ENCODE peak calls at places on chromosomes 6 and 20, in six cellular contexts. P, Q, M, E, T and B are unnamed samples.

GRCh38 chr6:152049502-152049901 is 242.0 kb downstream of the ESR1 start:
- DNase-seq in P (no peak), Q (no peak), M (no peak), E (no peak), T (no peak), B (no peak)

GRCh38 chr20:37898301-37899104 is 4.4 kb upstream of the VSTM2L start:
- DNase-seq in P (no peak), Q (no peak), M (no peak), E (no peak), T (no peak), B (no peak)

GRCh38 chr20:31390490-31390889 is at the start of gene DEFB119:
- DNase-seq in P (no peak), Q (no peak), M (no peak), E (no peak), T (no peak), B (no peak)

GRCh38 chr6:35185971-35186370 is 27.8 kb upstream of the SCUBE3 start:
- DNase-seq in P (no peak), Q (no peak), M (no peak), E (no peak), T (no peak), B (no peak)

GRCh38 chr6:19731286-19731685 is 105.9 kb upstream of the ID4 start:
- DNase-seq in P (no peak), Q (no peak), M (peak; percentile 95), E (peak; percentile 87), T (no peak), B (peak; percentile 94)

GRCh38 chr6:5497896-5498578 is 236.7 kb downstream of the FARS2 start:
- DNase-seq in P (no peak), Q (no peak), M (peak; percentile 91), E (peak; percentile 50), T (no peak), B (no peak)

GRCh38 chr20:47568019-47568418 is 66.3 kb downstream of the NCOA3 start:
- DNase-seq in P (no peak), Q (no peak), M (peak; percentile 78), E (peak; percentile 94), T (no peak), B (peak; percentile 27)

GRCh38 chr20:33071198-33071597 is 8.2 kb upstream of the BPIFB4 start:
- DNase-seq in P (no peak), Q (no peak), M (no peak), E (no peak), T (no peak), B (no peak)

GRCh38 chr20:51528263-51529026 is 14.1 kb downstream of the NFATC2 start:
- DNase-seq in P (no peak), Q (no peak), M (no peak), E (no peak), T (no peak), B (no peak)

GRCh38 chr20:46694484-46694883 is 5.2 kb upstream of the TP53RK start:
- DNase-seq in P (no peak), Q (peak; percentile 38), M (no peak), E (peak; percentile 82), T (peak; percentile 84), B (no peak)

DNA sequence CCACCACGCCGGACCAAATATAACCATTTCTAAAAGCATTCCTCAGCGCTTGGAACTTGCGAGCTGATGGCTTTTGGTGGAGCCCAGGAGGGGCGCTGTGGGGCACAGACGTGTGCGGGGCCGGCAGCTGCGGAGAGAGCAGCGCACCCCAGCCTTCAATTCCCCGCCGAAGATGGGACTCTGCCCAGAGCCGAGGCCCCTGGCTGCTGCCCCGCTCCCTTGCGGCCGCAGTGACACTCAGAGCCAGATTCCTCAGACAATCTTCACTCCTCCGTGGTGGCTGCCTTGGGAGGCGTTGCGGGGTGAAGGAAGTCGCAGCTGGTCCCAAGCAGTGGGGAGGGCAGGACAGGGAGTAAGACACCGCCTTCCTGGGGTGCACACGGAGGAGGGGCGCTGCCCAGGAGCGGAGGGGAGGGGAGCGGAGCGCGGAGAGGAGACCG is 87.7 kb downstream of the TMEM242 start:
- DNase-seq in P (no peak), Q (peak; percentile 21), M (peak; percentile 37), E (peak; percentile 55), T (no peak), B (no peak)
- TF ChIP-seq CTCF in P (peak; percentile 15), Q (peak; percentile 42), M (peak; percentile 83), E (peak; percentile 54), T (peak; percentile 25), B (peak; percentile 20)

GRCh38 chr20:7155794-7156193 is 388.3 kb downstream of the BMP2 start:
- DNase-seq in P (no peak), Q (no peak), M (no peak), E (no peak), T (peak; percentile 5), B (no peak)

GRCh38 chr20:7159903-7160302 is 392.4 kb downstream of the BMP2 start:
- DNase-seq in P (no peak), Q (no peak), M (no peak), E (peak; percentile 17), T (no peak), B (peak; percentile 19)

DNA sequence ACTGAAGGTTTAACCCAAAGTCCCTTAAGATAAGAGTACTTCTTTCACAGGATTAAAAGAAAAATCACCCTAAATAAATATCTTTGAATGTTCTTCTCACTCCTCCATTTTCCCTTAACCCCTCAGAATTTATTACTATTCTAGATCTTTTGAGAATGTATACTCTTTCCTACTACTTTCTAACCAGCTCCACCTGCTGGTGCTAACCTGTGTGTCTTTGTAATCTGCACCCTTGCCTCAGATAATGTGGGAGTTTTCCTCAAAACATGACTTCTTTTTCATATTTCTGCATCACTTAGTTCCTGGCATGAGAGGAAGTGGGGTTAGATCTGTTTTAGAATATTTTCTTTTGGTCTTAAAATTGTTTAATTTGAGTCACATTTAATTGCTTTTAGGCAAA is 394.2 kb downstream of the BMP2 start:
- DNase-seq in P (no peak), Q (no peak), M (peak; percentile 3), E (peak; percentile 45), T (peak; percentile 41), B (peak; percentile 45)
- TF ChIP-seq CTCF in P (no peak), Q (peak; percentile 48), M (peak; percentile 60), E (peak; percentile 50), T (peak; percentile 53), B (peak; percentile 37)

GRCh38 chr6:41675176-41675767 is 37.0 kb downstream of the MDFI start:
- DNase-seq in P (no peak), Q (no peak), M (no peak), E (no peak), T (no peak), B (no peak)
- TF ChIP-seq CTCF in P (no peak), Q (no peak), M (no peak), E (no peak), T (no peak), B (no peak)

DNA sequence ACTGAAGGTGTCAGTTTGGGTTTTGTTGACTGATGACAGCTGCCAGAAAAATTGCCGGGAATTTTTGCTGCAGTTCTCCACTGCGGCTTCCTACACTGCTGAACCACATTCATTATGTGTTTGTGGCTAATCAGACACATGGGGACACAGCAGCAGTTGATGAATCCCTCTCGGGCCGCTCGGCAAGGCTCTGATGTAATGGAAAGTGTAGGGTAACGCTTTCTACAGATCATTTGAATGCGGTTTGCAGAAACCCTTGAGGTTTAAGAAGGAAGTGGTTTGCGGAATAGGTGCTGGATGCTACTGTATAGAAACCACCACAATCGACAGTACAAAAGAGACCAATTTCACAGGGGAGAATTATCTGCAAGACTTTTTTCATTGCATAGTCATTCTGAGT is 138.7 kb upstream of the SASH1 start:
- DNase-seq in P (no peak), Q (peak; percentile 86), M (peak; percentile 35), E (peak; percentile 41), T (peak; percentile 95), B (no peak)
- TF ChIP-seq CTCF in P (no peak), Q (no peak), M (no peak), E (no peak), T (no peak), B (no peak)

DNA sequence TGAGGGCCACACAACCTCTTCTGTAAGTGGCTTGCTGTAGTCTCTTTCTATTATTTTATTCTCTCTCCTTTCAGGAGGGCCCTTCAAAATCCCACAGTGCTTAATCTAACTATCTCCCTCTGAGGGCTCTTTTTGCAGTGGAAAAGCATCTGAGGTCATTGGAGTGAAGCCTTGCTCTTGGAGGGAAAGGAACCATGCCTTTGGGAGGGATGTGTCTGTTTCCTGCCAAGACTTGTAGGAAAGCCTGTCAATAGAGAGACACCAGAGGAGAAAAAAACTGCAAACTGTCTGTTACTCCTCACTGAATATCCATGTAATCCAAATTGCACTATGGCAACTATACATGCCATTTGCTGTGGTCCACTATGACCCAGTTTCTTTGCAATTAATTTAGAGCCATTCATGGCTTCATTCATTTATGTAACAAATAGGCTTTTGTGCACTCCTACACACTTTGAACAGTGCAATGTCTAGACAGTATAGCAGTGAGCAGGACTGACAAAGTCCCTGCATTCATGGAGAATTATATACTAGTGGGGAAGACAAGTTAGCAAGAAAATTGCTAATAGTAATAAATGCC is 296.4 kb downstream of the SLC35F1 start:
- DNase-seq in P (no peak), Q (no peak), M (no peak), E (no peak), T (no peak), B (no peak)
- TF ChIP-seq CTCF in P (no peak), Q (no peak), M (no peak), E (no peak), T (no peak), B (no peak)

GRCh38 chr20:20017852-20018245 is 687 bp downstream of the NAA20 start:
- DNase-seq in P (no peak), Q (peak; percentile 14), M (no peak), E (no peak), T (peak; percentile 48), B (peak; percentile 5)
- TF ChIP-seq CTCF in P (no peak), Q (no peak), M (no peak), E (no peak), T (no peak), B (no peak)

GRCh38 chr6:16274519-16275229 is 36.3 kb downstream of the GMPR start:
- DNase-seq in P (no peak), Q (no peak), M (peak; percentile 5), E (peak; percentile 35), T (no peak), B (no peak)
- TF ChIP-seq CTCF in P (no peak), Q (no peak), M (no peak), E (no peak), T (no peak), B (no peak)

GRCh38 chr6:44003345-44004061 is 123.7 kb downstream of the MRPL14 start:
- DNase-seq in P (no peak), Q (peak; percentile 29), M (no peak), E (no peak), T (no peak), B (no peak)
- TF ChIP-seq CTCF in P (no peak), Q (no peak), M (no peak), E (no peak), T (no peak), B (no peak)